ENCODE peak calls at places on chromosome 21, in five cellular contexts. U is body of pancreas, G is psoas muscle, X is WERI-Rb-1, F is GM12878. B is an unnamed sample.

GRCh38 chr21:42564561-42564971 is 50.9 kb downstream of the SLC37A1 start:
- DNase-seq in X (peak; percentile 4), U (peak; percentile 4), G (no peak), F (no peak), B (no peak)

GRCh38 chr21:32328595-32328994 is 29.9 kb downstream of the MRAP start:
- DNase-seq in X (no peak), G (no peak), F (no peak), U (no peak), B (no peak)

GRCh38 chr21:41369915-41370839 is 8.3 kb downstream of the MX2 start:
- DNase-seq in G (no peak), U (no peak), F (peak; percentile 25), X (no peak), B (peak; percentile 71)

GRCh38 chr21:36005018-36005417 is 55.3 kb downstream of the SETD4 start:
- DNase-seq in G (no peak), X (no peak), U (peak; percentile 24), F (no peak), B (no peak)

GRCh38 chr21:32682696-32683474 is 44.9 kb downstream of the SYNJ1 start:
- DNase-seq in U (no peak), X (no peak), F (no peak), G (no peak), B (no peak)

GRCh38 chr21:32514275-32515055 is 70.9 kb downstream of the TCP10L start:
- DNase-seq in U (no peak), G (no peak), X (no peak), F (no peak), B (no peak)

GRCh38 chr21:42373181-42373907 is 7.0 kb upstream of the TFF1 start:
- DNase-seq in F (no peak), G (no peak), X (no peak), U (no peak), B (no peak)

GRCh38 chr21:41888749-41889376 is 9.7 kb upstream of the PRDM15 start:
- DNase-seq in X (no peak), F (no peak), U (peak; percentile 44), G (no peak), B (no peak)

GRCh38 chr21:36323032-36323431 is 3.0 kb downstream of the MORC3 start:
- DNase-seq in F (no peak), G (no peak), U (no peak), X (no peak), B (peak; percentile 35)

GRCh38 chr21:41927727-41928409 is 25.9 kb downstream of the C2CD2 start:
- DNase-seq in U (no peak), F (no peak), X (no peak), G (no peak), B (peak; percentile 83)

GRCh38 chr21:34640858-34641257 is 25.9 kb upstream of the RCAN1 start:
- DNase-seq in U (no peak), X (no peak), F (no peak), G (no peak), B (no peak)

DNA sequence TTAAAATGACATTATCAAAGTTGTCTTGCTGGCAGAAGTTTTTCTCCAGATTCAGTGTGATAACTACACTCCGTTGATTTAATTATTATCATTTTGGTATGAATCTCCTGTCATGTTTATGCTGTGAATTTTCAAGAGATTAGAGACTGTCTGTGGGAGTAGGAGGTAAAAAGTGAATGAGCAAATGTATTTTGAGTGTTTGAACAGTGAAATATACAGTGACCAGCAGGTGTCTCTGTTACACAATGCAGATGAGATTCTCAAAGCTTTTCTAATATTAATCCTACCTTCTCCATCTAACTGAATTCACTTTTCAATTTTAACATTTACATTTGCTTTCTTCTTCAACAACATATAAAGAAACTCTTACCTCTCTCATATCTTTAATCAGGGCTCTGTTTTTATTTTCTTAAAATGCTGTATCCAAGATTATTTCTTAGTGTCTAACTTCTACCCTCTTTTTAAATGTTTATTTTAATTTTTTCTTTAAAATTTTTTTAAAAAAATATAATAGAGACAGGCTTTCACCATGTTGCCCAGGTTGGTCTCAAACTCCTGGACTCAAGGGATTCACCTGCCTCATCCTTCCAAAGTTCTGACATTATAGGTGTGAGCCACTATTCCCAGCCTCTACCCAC is 20.9 kb upstream of the HSPA13 start:
- DNase-seq in X (no peak), U (no peak), F (peak; percentile 9), G (no peak), B (peak; percentile 58)
- TF ChIP-seq CTCF in X (peak; percentile 49), U (peak; percentile 61), F (peak; percentile 42), G (peak; percentile 54), B (peak; percentile 56)

DNA sequence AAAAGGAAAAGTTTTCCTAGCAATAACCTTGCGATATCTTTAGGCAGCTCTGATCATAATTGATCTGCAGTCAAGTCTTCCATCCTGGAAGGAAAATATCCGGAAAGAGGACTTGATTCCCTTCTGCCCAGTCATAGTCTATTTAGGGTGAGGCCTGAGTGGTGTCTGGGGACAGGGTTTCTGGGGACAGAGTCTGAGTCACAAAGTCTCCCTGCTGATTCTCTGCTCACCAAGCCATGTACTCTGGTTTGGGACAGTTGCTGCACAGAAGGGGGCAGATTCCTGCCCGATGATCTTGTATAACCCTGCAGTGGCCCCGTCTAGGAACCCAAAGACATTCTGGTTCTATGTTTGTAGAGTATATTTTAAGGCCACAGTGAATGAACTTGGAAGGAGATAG is 178.8 kb downstream of the KCNJ6 start:
- DNase-seq in U (no peak), F (no peak), X (no peak), G (no peak), B (no peak)
- H3K4me3 ChIP-seq in U (no peak overlapping the region), F (no peak overlapping the region), X (no peak overlapping the region), G (no peak overlapping the region), B (no peak overlapping the region)

GRCh38 chr21:18951291-18952038 is 547.9 kb upstream of the TMPRSS15 start:
- DNase-seq in X (peak; percentile 23), G (no peak), U (no peak), F (no peak), B (peak; percentile 7)
- TF ChIP-seq CTCF in X (peak; percentile 60), G (no peak), U (peak; percentile 29), F (no peak), B (no peak)

DNA sequence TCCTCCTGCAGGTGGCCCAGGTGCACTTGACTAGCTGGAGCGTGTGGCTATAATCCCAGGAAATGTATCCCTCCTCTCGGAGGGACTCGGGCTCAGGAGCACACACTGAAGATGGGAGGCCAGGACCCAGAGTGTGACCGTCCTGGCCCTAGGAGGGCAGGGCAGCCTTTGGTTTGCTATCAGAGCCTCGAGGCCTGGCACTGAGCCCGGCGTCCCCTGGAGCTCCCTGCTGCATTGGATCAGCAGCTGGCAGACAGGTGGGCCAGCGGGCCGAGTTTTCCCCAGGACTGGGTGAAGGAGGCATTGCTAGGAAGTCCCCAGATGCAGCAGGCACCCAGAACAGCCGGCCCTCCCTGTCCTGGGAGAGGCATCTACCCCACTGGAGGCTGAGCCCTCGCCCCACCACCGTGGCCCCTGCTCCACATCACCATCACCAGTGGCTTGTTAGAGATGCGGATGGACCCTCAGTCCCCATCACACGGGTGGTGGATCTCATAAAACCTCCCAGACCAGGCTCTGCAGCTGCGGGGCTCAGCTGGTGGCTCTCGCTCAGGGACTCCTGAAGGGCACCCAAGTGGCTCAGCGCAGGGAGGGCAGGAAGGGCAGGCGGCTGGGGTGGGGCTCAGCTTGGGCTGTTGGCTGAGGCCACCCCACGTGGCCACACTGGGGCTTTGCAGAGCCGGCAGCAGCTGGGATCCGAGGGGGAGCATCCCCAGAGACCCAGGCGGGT is 32.7 kb upstream of the POFUT2 start:
- DNase-seq in U (peak; percentile 65), X (peak; percentile 11), F (no peak), G (peak; percentile 12), B (no peak)
- H3K4me3 ChIP-seq in U (no peak overlapping the region), X (no peak overlapping the region), F (no peak overlapping the region), G (no peak overlapping the region), B (no peak overlapping the region)

GRCh38 chr21:25420831-25421230 is 186.4 kb downstream of the MRPL39 start:
- DNase-seq in X (no peak), G (no peak), F (no peak), U (no peak), B (peak; percentile 72)

GRCh38 chr21:25422610-25423608 is 184.4 kb downstream of the MRPL39 start:
- DNase-seq in U (no peak), G (no peak), X (no peak), F (no peak), B (peak; percentile 60)

GRCh38 chr21:25424045-25424444 is 183.2 kb downstream of the MRPL39 start:
- DNase-seq in X (no peak), G (no peak), U (no peak), F (no peak), B (peak; percentile 71)

GRCh38 chr21:25424674-25425073 is 182.6 kb downstream of the MRPL39 start:
- DNase-seq in G (no peak), X (no peak), F (no peak), U (no peak), B (peak; percentile 76)

DNA sequence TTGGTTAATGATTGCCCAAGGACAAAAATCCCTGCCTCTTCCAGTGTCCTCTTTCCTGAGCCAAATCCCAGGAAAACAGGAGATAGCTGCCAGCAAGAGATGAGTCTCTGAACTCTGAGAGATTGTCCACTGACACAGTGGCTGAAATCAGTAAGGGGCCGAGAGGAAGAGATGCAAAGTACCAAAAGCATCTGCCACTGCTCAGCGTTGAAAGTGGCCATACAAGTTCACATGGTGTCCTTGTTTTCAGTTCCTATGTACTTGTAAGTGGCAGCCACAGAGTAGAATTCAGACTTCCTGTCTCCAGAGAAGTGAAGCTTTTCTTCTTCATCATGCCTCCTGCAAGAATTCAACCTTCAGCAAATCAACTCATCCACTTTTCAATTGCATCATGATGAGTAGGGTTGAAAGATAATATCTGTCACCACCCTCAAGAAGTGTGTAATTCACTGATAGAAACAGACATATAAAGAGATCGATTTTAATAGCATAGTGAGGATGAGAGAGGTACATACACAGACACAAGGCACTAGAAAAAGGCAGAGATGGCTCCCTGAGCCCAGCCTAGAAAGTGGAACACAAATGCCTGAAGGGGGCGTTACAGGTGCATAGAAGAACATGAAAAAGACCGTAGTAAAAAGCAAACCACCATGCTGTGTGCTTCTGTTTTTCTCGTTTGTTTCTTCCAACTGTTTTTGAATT is 185.8 kb downstream of the MRPL39 start:
- DNase-seq in U (no peak), F (peak; percentile 93), G (no peak), X (peak; percentile 63), B (peak; percentile 95)
- TF ChIP-seq CTCF in U (peak; percentile 19), F (peak; percentile 65), G (peak; percentile 19), X (peak; percentile 81), B (peak; percentile 73)